ENCODE peak calls at places on chromosomes 11 and 22, in ten cellular contexts. Z, B, T, J, W, P, I, M, V and Q are unnamed samples.

GRCh38 chr22:40289991-40290459 is 56.3 kb upstream of the ADSL start:
- DNase-seq in Z (no peak), B (peak), T (no peak), J (peak), W (peak), P (no peak), I (no peak), M (no peak), V (no peak), Q (no peak)

GRCh38 chr11:69008774-69009440 is 4.1 kb downstream of the MRGPRF start:
- DNase-seq in Z (peak), B (no peak), T (peak), J (no peak), W (no peak), P (no peak), I (no peak), M (no peak), V (peak), Q (peak)

GRCh38 chr11:108498046-108498815 is at the start of gene POGLUT3:
- DNase-seq in Z (peak), B (peak), T (no peak), J (peak), W (peak), P (peak), I (no peak), M (peak), V (peak), Q (peak)

GRCh38 chr11:126341760-126342161 is 13.7 kb upstream of the ST3GAL4 start:
- DNase-seq in Z (no peak), B (no peak), T (no peak), J (no peak), W (no peak), P (peak), I (no peak), M (no peak), V (peak), Q (no peak)

GRCh38 chr22:26610983-26611382 is 6.8 kb downstream of the CRYBB1 start:
- DNase-seq in Z (no peak), B (no peak), T (no peak), J (no peak), W (no peak), P (no peak), I (no peak), M (no peak), V (peak), Q (no peak)

GRCh38 chr11:47186937-47187681 is 875 bp upstream of the PACSIN3 start:
- DNase-seq in Z (no peak), B (peak), T (no peak), J (peak), W (peak), P (peak), I (no peak), M (no peak), V (no peak), Q (no peak)

GRCh38 chr11:96091476-96091875 is 167.6 kb upstream of the MTMR2 start:
- DNase-seq in Z (no peak), B (no peak), T (no peak), J (no peak), W (no peak), P (peak), I (no peak), M (no peak), V (peak), Q (no peak)

GRCh38 chr11:120832609-120833221 is 191.2 kb upstream of the TBCEL start:
- DNase-seq in Z (no peak), B (no peak), T (no peak), J (no peak), W (no peak), P (no peak), I (no peak), M (no peak), V (no peak), Q (no peak)

GRCh38 chr11:104650234-104650633 is 248.0 kb downstream of the CASP12 start:
- DNase-seq in Z (no peak), B (no peak), T (no peak), J (no peak), W (no peak), P (no peak), I (no peak), M (no peak), V (no peak), Q (no peak)

GRCh38 chr22:38401336-38402084 is 53.5 kb downstream of the KCNJ4 start:
- DNase-seq in Z (no peak), B (no peak), T (no peak), J (no peak), W (no peak), P (no peak), I (no peak), M (no peak), V (no peak), Q (peak)

GRCh38 chr22:49363526-49364230 is 464.0 kb downstream of the BRD1 start:
- DNase-seq in Z (peak), B (no peak), T (no peak), J (no peak), W (no peak), P (no peak), I (no peak), M (no peak), V (no peak), Q (no peak)